ENCODE peak calls at places on chromosomes 12 and 14, in five cellular contexts. L is tibial artery, K is adrenal gland, J is pulmonary artery endothelial cell, I is GM04504. A is an unnamed sample.

GRCh38 chr12:51905507-51906438 is 1.5 kb upstream of the ACVRL1 start:
- DNase-seq in L (peak; percentile 91), K (peak; percentile 67), J (peak; percentile 80), I (peak; percentile 56), A (peak; percentile 74)

GRCh38 chr12:9113296-9113986 is 2.3 kb downstream of the A2M start:
- DNase-seq in L (no peak), K (no peak), J (no peak), I (no peak), A (no peak)

GRCh38 chr12:106246891-106247730 is 709 bp downstream of the CKAP4 start:
- DNase-seq in L (peak; percentile 68), K (peak; percentile 75), J (no peak), I (no peak), A (peak; percentile 61)

GRCh38 chr14:102545461-102546265 is 36.1 kb upstream of the ANKRD9 start:
- DNase-seq in L (no peak), K (no peak), J (no peak), I (peak; percentile 59), A (no peak)

GRCh38 chr12:53005215-53005985 is 856 bp upstream of the EIF4B start:
- DNase-seq in L (peak; percentile 32), K (peak; percentile 32), J (no peak), I (no peak), A (no peak)

GRCh38 chr12:121767525-121768016 is 25.9 kb downstream of the RHOF start:
- DNase-seq in L (peak; percentile 40), K (no peak), J (no peak), I (peak; percentile 60), A (no peak)

GRCh38 chr12:51381226-51382079 is 9.8 kb downstream of the GALNT6 start:
- DNase-seq in L (no peak), K (no peak), J (no peak), I (no peak), A (no peak)

GRCh38 chr14:90454041-90455000 is 57.5 kb downstream of the CALM1 start:
- DNase-seq in L (peak; percentile 30), K (peak; percentile 65), J (peak; percentile 81), I (peak; percentile 17), A (no peak)

GRCh38 chr12:117040496-117040895 is 58.7 kb downstream of the TESC start:
- DNase-seq in L (no peak), K (no peak), J (no peak), I (no peak), A (no peak)

GRCh38 chr12:30880061-30880460 is 46.5 kb upstream of the TSPAN11 start:
- DNase-seq in L (no peak), K (no peak), J (no peak), I (no peak), A (no peak)

GRCh38 chr14:102568115-102568614 is 24.3 kb upstream of the RCOR1 start:
- DNase-seq in L (no peak), K (no peak), J (no peak), I (no peak), A (no peak)

GRCh38 chr12:10722502-10722904 is 620 bp downstream of the YBX3 start:
- DNase-seq in L (peak; percentile 54), K (peak; percentile 67), J (no peak), I (no peak), A (peak; percentile 56)

GRCh38 chr12:115440438-115440837 is 756.5 kb upstream of the TBX3 start:
- DNase-seq in L (no peak), K (peak; percentile 67), J (no peak), I (peak; percentile 48), A (no peak)

GRCh38 chr12:56687225-56688128 is 607 bp downstream of the PTGES3 start:
- DNase-seq in L (peak; percentile 59), K (peak; percentile 69), J (no peak), I (no peak), A (peak; percentile 60)

GRCh38 chr12:124174406-124174805 is 120.5 kb upstream of the RFLNA start:
- DNase-seq in L (no peak), K (no peak), J (no peak), I (peak; percentile 80), A (no peak)

GRCh38 chr14:74391479-74391878 is 34.5 kb downstream of the SYNDIG1L start:
- DNase-seq in L (no peak), K (no peak), J (no peak), I (no peak), A (no peak)

GRCh38 chr12:110680032-110680431 is 8.9 kb downstream of the HVCN1 start:
- DNase-seq in L (no peak), K (no peak), J (no peak), I (no peak), A (no peak)

GRCh38 chr12:13000616-13000934 is 510 bp upstream of the HEBP1 start:
- DNase-seq in L (no peak), K (peak; percentile 58), J (no peak), I (no peak), A (no peak)

GRCh38 chr12:14756331-14757143 is 46.7 kb downstream of the WBP11 start:
- DNase-seq in L (no peak), K (peak; percentile 35), J (no peak), I (no peak), A (no peak)

GRCh38 chr12:52965337-52965731 is 16.4 kb downstream of the KRT18 start:
- DNase-seq in L (no peak), K (no peak), J (no peak), I (no peak), A (no peak)

A was measured in ureter.